ENCODE peak calls at places on chromosomes 13 and 19, in five cellular contexts. N is prostate gland; G is IMR-90; K is psoas muscle; A is CD8-positive, alpha-beta T cell. C is an unnamed sample.

GRCh38 chr13:39577203-39577602 is 25.8 kb downstream of the LHFPL6 start:
- DNase-seq in N (no peak), K (no peak), G (no peak), A (no peak), C (no peak)

GRCh38 chr19:48558018-48558684 is 6.2 kb downstream of the SULT2B1 start:
- DNase-seq in N (peak), A (no peak), G (peak), K (no peak), C (peak)

GRCh38 chr19:30336290-30336689 is 35.9 kb upstream of the ZNF536 start:
- DNase-seq in G (no peak), A (no peak), K (no peak), N (no peak), C (no peak)

GRCh38 chr19:55212447-55212846 is 3.1 kb upstream of the PTPRH start:
- DNase-seq in K (no peak), A (no peak), G (no peak), N (no peak), C (no peak)

GRCh38 chr19:50558039-50558438 is 10.2 kb downstream of the LRRC4B start:
- DNase-seq in G (no peak), A (no peak), K (peak), N (no peak), C (no peak)

GRCh38 chr13:107851670-107852460 is 363.5 kb downstream of the LIG4 start:
- DNase-seq in K (no peak), A (no peak), N (no peak), G (peak), C (no peak)

GRCh38 chr19:6044056-6044805 is 66.1 kb downstream of the RFX2 start:
- DNase-seq in N (no peak), G (no peak), A (no peak), K (no peak), C (no peak)

GRCh38 chr13:89029062-89029461 is 1357.9 kb downstream of the SLITRK5 start:
- DNase-seq in K (no peak), G (no peak), N (no peak), A (no peak), C (no peak)

GRCh38 chr13:87676254-87677042 is 5.3 kb downstream of the SLITRK5 start:
- DNase-seq in A (no peak), G (no peak), N (no peak), K (no peak), C (no peak)

GRCh38 chr13:33207616-33207964 is 78.0 kb downstream of the STARD13 start:
- DNase-seq in A (no peak), N (peak), K (no peak), G (peak), C (peak)

DNA sequence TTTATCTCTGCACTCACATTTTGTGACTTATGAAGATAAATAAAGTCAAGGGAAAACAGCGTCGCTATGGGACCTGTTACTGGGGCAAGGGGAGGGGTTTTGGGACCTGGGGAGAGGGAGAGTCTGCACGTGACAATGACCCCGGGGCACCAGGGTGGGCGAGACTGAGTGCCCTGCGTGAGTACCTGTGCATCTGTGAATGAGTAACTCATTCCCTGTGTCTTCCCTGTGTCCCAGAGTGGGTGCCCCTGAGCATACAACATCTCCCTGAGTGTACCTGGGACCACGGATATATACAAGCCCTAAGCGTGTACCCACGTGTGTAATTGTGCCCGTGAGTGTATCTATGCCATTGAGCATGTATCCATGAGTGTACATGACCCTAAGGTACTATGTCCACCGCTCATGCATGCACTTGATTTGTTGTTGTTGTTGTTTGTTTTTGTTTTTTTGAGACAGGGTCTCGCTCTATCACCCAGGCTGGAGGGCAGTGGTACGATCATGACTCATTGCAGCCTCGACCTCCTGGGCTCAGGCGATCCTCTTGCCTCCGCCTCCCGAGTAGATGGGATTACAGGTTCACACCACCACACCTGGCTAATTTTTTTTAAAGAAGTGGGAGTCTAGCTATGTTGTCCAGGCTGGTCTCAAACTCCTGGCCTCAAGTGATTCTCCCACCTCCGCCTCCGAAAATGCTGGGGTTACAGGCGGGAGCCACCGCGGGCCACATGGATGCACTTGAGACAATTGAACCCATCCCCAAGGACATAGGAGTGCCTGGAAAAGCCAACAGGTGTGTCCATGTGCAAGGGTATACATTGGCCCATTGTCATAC is 645 bp upstream of the TRAPPC5 start:
- DNase-seq in G (no peak), A (no peak), K (no peak), N (no peak), C (no peak)
- H3K27ac ChIP-seq in G (no peak), A (no peak), K (peak), N (no peak), C (no peak)

DNA sequence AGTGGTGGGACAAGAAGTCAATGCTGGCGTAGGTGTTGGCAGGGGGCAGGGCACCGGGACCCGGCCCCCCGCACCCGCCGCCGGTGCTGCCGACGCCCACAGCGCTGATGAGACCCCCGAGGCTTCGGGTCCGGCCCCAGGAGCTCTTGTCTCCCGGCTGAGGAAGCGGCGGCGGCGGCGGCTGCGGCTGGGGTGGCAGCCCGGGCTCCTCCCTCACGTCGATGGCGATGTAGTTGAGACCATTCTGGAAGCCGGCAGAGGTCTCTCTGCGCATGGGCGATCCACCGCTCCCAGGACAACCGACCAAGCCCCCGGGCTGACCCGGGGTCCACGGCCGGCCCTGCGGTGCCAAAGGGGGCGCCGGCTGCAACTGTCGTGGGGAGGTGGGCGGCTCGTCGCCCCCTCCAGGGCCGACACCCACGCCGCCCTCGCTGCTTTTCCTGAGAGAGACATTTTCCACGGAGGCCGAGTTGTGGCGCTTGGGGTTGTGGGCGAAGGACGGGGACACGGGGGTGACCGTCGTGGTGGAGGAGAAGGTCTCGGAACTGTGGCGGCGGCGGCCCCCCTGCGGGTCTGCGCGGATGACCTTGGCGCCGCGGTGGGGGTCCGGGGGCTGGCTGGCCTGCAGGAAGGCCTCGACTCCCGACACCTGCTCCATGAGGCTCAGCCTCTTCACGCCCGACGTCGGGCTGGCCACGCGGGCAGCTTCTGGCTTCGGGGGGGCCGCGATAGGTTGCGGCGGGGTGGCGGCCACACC is 4.1 kb downstream of the IRS2 start:
- DNase-seq in N (no peak), A (no peak), K (peak), G (no peak), C (no peak)
- H3K27ac ChIP-seq in N (peak), A (no peak), K (no peak), G (no peak), C (no peak)

GRCh38 chr19:38072776-38073411 is 151.1 kb downstream of the DPF1 start:
- DNase-seq in N (no peak), A (no peak), K (no peak), G (peak), C (no peak)
- H3K27ac ChIP-seq in N (no peak), A (no peak), K (no peak), G (no peak), C (no peak)

GRCh38 chr19:824885-825284 is 2.8 kb upstream of the AZU1 start:
- DNase-seq in N (no peak), K (no peak), A (no peak), G (no peak), C (no peak)

GRCh38 chr19:825897-826640 is 1.6 kb upstream of the AZU1 start:
- DNase-seq in G (no peak), K (no peak), N (no peak), A (no peak), C (no peak)

GRCh38 chr19:829129-829758 is 1.6 kb downstream of the AZU1 start:
- DNase-seq in A (no peak), N (no peak), G (no peak), K (no peak), C (no peak)

GRCh38 chr19:827710-828321 is at the start of gene AZU1:
- DNase-seq in N (no peak), A (no peak), G (no peak), K (peak), C (no peak)

GRCh38 chr19:827314-827709 is 325 bp upstream of the AZU1 start:
- DNase-seq in A (no peak), N (no peak), G (no peak), K (no peak), C (no peak)
- H3K27ac ChIP-seq in A (no peak), N (no peak), G (no peak), K (no peak), C (no peak)